ENCODE peak calls at places on chromosomes 6 and 20, in seven cellular contexts. O is heart right ventricle, K is HCT116, Z is body of pancreas, V is dorsolateral prefrontal cortex, J is hepatocyte, H is aorta. R is an unnamed sample.

GRCh38 chr6:3228791-3229565 is 1.5 kb upstream of the TUBB2B start:
- DNase-seq in O (no peak), K (no peak), Z (no peak), V (no peak), J (peak), H (no peak), R (no peak)

GRCh38 chr6:166655251-166655650 is 28.2 kb upstream of the RPS6KA2 start:
- DNase-seq in O (no peak), K (no peak), Z (peak), V (no peak), J (no peak), H (no peak), R (no peak)

GRCh38 chr6:63739094-63739687 is 103.6 kb downstream of the PHF3 start:
- DNase-seq in O (no peak), K (no peak), Z (no peak), V (no peak), J (peak), H (no peak), R (no peak)

GRCh38 chr6:47700051-47700450 is 1.7 kb downstream of the ADGRF4 start:
- DNase-seq in O (no peak), K (no peak), Z (no peak), V (no peak), J (peak), H (no peak), R (peak)

GRCh38 chr6:117676577-117677218 is 1.4 kb downstream of the NUS1 start:
- DNase-seq in O (no peak), K (no peak), Z (no peak), V (no peak), J (no peak), H (no peak), R (no peak)

GRCh38 chr6:70566751-70567382 is at the start of gene SDHAF4:
- DNase-seq in O (peak), K (peak), Z (peak), V (peak), J (peak), H (peak), R (peak)

GRCh38 chr20:50373674-50374286 is 136.4 kb upstream of the PTPN1 start:
- DNase-seq in O (no peak), K (no peak), Z (no peak), V (no peak), J (no peak), H (no peak), R (no peak)

GRCh38 chr6:161272600-161273355 is 1.1 kb downstream of the AGPAT4 start:
- DNase-seq in O (no peak), K (peak), Z (peak), V (no peak), J (peak), H (no peak), R (no peak)

GRCh38 chr20:10367921-10368701 is 65.9 kb downstream of the MKKS start:
- DNase-seq in O (no peak), K (no peak), Z (no peak), V (no peak), J (no peak), H (no peak), R (no peak)
- H3K27ac ChIP-seq in O (no peak), K (no peak), Z (no peak), V (no peak), J (no peak), H (no peak), R (no peak)

GRCh38 chr20:57481281-57481711 is 43.6 kb downstream of the CTCFL start:
- DNase-seq in O (no peak), K (no peak), Z (no peak), V (peak), J (no peak), H (no peak), R (no peak)
- H3K27ac ChIP-seq in O (no peak), K (no peak), Z (no peak), V (no peak), J (no peak), H (no peak), R (no peak)

DNA sequence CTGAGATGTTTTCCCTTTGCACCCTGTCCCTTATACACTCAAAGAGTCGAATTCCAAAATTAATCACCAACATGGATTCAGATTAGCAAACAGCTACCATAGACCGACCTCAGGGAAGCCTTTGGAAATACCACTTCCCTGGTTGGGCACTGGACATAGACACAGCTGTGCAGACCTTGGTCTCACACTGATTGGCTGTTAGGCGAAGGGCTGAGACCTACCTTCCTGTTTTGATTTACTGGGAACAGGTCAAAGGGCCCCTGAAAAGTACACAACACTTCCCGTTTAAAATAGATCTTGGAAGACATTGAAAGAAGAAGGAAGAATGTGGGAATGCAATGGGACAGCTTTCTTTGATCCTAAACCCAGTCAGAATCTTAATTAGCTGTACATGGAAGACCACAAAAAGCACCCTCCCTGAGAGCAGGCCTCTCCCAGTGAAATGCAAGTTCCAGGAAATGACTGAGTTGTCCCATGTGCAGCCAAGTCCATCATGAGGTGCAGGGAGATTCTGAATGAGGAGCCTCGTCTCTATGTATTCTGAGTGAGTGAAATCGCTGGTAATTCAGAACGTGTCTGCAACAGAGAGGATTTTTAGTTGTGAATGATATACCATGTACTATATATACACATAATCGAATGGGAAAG is 83.6 kb upstream of the EXOC2 start:
- DNase-seq in O (no peak), K (no peak), Z (no peak), V (no peak), J (no peak), H (no peak), R (no peak)
- H3K27ac ChIP-seq in O (no peak), K (no peak), Z (no peak), V (no peak), J (peak), H (no peak), R (no peak)

GRCh38 chr20:34940126-34940525 is 15.5 kb downstream of the GSS start:
- DNase-seq in O (no peak), K (no peak), Z (no peak), V (no peak), J (no peak), H (no peak), R (no peak)
- H3K27ac ChIP-seq in O (peak), K (no peak), Z (no peak), V (no peak), J (no peak), H (no peak), R (no peak)

GRCh38 chr20:38501858-38502431 is 29.3 kb downstream of the RALGAPB start:
- DNase-seq in O (no peak), K (no peak), Z (no peak), V (no peak), J (no peak), H (no peak), R (no peak)

GRCh38 chr20:38504368-38505090 is 31.9 kb downstream of the RALGAPB start:
- DNase-seq in O (no peak), K (no peak), Z (no peak), V (no peak), J (no peak), H (no peak), R (no peak)

GRCh38 chr20:38497246-38497645 is 24.6 kb downstream of the RALGAPB start:
- DNase-seq in O (no peak), K (no peak), Z (no peak), V (no peak), J (no peak), H (no peak), R (no peak)

GRCh38 chr20:38498909-38499308 is 26.3 kb downstream of the RALGAPB start:
- DNase-seq in O (no peak), K (no peak), Z (no peak), V (no peak), J (no peak), H (no peak), R (peak)

GRCh38 chr20:38499366-38499765 is 26.7 kb downstream of the RALGAPB start:
- DNase-seq in O (no peak), K (no peak), Z (no peak), V (no peak), J (no peak), H (no peak), R (no peak)
- H3K27ac ChIP-seq in O (no peak), K (no peak), Z (no peak), V (no peak), J (no peak), H (no peak), R (no peak)

GRCh38 chr6:15396808-15397207 is 150.9 kb downstream of the JARID2 start:
- DNase-seq in O (no peak), K (no peak), Z (no peak), V (no peak), J (no peak), H (no peak), R (no peak)
- H3K27ac ChIP-seq in O (no peak), K (no peak), Z (no peak), V (no peak), J (no peak), H (no peak), R (no peak)

DNA sequence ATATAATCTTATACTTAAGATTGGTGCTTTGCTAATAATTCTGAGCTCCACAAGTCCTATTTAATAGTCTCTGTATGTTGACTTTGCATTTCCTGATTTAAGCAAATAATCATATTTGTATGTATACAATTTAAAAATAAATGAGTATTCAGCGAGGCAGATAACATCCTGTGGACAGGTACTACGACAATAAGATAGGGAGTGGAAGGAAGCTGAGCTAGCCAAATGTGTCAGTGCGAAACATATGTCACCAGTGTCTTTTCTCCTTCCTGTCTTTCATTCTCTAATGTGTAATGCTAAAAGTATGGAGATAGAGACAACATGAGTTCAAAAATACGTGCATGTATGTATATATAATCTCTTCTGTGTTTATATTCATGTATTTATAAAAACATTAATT is 359.6 kb upstream of the KCNQ5 start:
- DNase-seq in O (no peak), K (no peak), Z (no peak), V (no peak), J (no peak), H (no peak), R (no peak)
- H3K27ac ChIP-seq in O (no peak), K (no peak), Z (no peak), V (no peak), J (no peak), H (no peak), R (no peak)